ENCODE peak calls at places on chromosomes 5 and 9, in four cellular contexts. One of them, this sample, is unnamed.

GRCh38 chr9:16002816-16003215 is 450.0 kb downstream of the CCDC171 start:
- DNase-seq in brain microvascular endothelial cell: peak; percentile 69
- DNase-seq in NCI-H1417: no peak
- DNase-seq in NCI-H748 treated with DMSO at 0.1 percent for 48 hours: no peak
- DNase-seq in this sample: no peak

GRCh38 chr5:54761213-54761701 is 224.1 kb downstream of the ESM1 start:
- DNase-seq in brain microvascular endothelial cell: peak; percentile 64
- DNase-seq in NCI-H1417: no peak
- DNase-seq in NCI-H748 treated with DMSO at 0.1 percent for 48 hours: no peak
- DNase-seq in this sample: no peak

GRCh38 chr5:170745481-170746061 is 38.0 kb upstream of the GABRP start:
- DNase-seq in NCI-H748 treated with DMSO at 0.1 percent for 48 hours: no peak
- DNase-seq in NCI-H1417: no peak
- DNase-seq in brain microvascular endothelial cell: no peak
- DNase-seq in this sample: no peak

GRCh38 chr5:154159343-154159742 is 31.2 kb upstream of the GALNT10 start:
- DNase-seq in brain microvascular endothelial cell: peak; percentile 19
- DNase-seq in NCI-H748 treated with DMSO at 0.1 percent for 48 hours: no peak
- DNase-seq in NCI-H1417: no peak
- DNase-seq in this sample: no peak

GRCh38 chr9:28921857-28922500 is 1348.7 kb upstream of the C9orf72 start:
- DNase-seq in NCI-H748 treated with DMSO at 0.1 percent for 48 hours: no peak
- DNase-seq in brain microvascular endothelial cell: no peak
- DNase-seq in NCI-H1417: no peak
- DNase-seq in this sample: no peak

GRCh38 chr5:111254613-111255012 is 30.4 kb downstream of the CAMK4 start:
- DNase-seq in brain microvascular endothelial cell: peak; percentile 9
- DNase-seq in NCI-H748 treated with DMSO at 0.1 percent for 48 hours: no peak
- DNase-seq in NCI-H1417: peak; percentile 94
- DNase-seq in this sample: no peak

GRCh38 chr5:175922192-175922885 is 45.8 kb downstream of the THOC3 start:
- DNase-seq in brain microvascular endothelial cell: peak; percentile 94
- DNase-seq in NCI-H748 treated with DMSO at 0.1 percent for 48 hours: no peak
- DNase-seq in NCI-H1417: no peak
- DNase-seq in this sample: no peak

GRCh38 chr9:94757158-94757557 is 30.7 kb downstream of the AOPEP start:
- DNase-seq in NCI-H748 treated with DMSO at 0.1 percent for 48 hours: no peak
- DNase-seq in brain microvascular endothelial cell: peak; percentile 80
- DNase-seq in NCI-H1417: no peak
- DNase-seq in this sample: no peak

GRCh38 chr9:36950389-36950788 is 83.7 kb downstream of the PAX5 start:
- DNase-seq in NCI-H1417: no peak
- DNase-seq in NCI-H748 treated with DMSO at 0.1 percent for 48 hours: no peak
- DNase-seq in brain microvascular endothelial cell: no peak
- DNase-seq in this sample: no peak